ENCODE peak calls at places on chromosome 22, in ten cellular contexts. J is psoas muscle, Z is cardiac fibroblast, K is AG04450, U is OCI-LY7, S is HFF-Myc, L is lung, X is brain microvascular endothelial cell, F is AG10803, Y is right lobe of liver. Q is an unnamed sample.

GRCh38 chr22:29263791-29264216 is 4.0 kb downstream of the RHBDD3 start:
- DNase-seq in J (no peak), Z (no peak), K (no peak), U (no peak), S (no peak), L (no peak), X (no peak), F (no peak), Y (no peak), Q (no peak)

GRCh38 chr22:46104170-46104880 is 46.0 kb upstream of the PPARA start:
- DNase-seq in J (no peak), Z (no peak), K (no peak), U (no peak), S (no peak), L (no peak), X (no peak), F (no peak), Y (no peak), Q (no peak)

GRCh38 chr22:37086184-37086583 is 23.3 kb downstream of the TMPRSS6 start:
- DNase-seq in J (no peak), Z (no peak), K (no peak), U (no peak), S (no peak), L (no peak), X (no peak), F (no peak), Y (no peak), Q (no peak)

GRCh38 chr22:22942511-22943329 is 55.1 kb downstream of the IGLL5 start:
- DNase-seq in J (peak), Z (peak), K (no peak), U (peak), S (peak), L (peak), X (peak), F (peak), Y (peak), Q (no peak)

GRCh38 chr22:46139895-46140350 is 10.4 kb upstream of the PPARA start:
- DNase-seq in J (peak), Z (no peak), K (no peak), U (no peak), S (no peak), L (no peak), X (no peak), F (peak), Y (no peak), Q (no peak)

GRCh38 chr22:41517172-41518047 is 26.9 kb downstream of the POLR3H start:
- DNase-seq in J (peak), Z (peak), K (no peak), U (no peak), S (no peak), L (peak), X (peak), F (peak), Y (no peak), Q (no peak)

GRCh38 chr22:43867839-43868652 is 5.7 kb upstream of the SULT4A1 start:
- DNase-seq in J (peak), Z (peak), K (peak), U (peak), S (peak), L (no peak), X (peak), F (peak), Y (peak), Q (no peak)

GRCh38 chr22:36977401-36977861 is 41.8 kb downstream of the TST start:
- DNase-seq in J (peak), Z (peak), K (no peak), U (peak), S (no peak), L (peak), X (peak), F (peak), Y (peak), Q (no peak)

GRCh38 chr22:37052386-37053309 is 1.1 kb downstream of the KCTD17 start:
- DNase-seq in J (no peak), Z (no peak), K (no peak), U (no peak), S (no peak), L (no peak), X (no peak), F (no peak), Y (no peak), Q (no peak)

GRCh38 chr22:39556970-39557811 is 13.4 kb upstream of the CACNA1I start:
- DNase-seq in J (no peak), Z (peak), K (no peak), U (no peak), S (no peak), L (no peak), X (no peak), F (no peak), Y (no peak), Q (no peak)
- H3K4me3 ChIP-seq in J (peak), Z (no peak), K (no peak), U (no peak), S (no peak), L (no peak), X (no peak), F (no peak), Y (no peak), Q (no peak)

GRCh38 chr22:19853879-19854777 is 546 bp downstream of the GNB1L start:
- DNase-seq in J (no peak), Z (peak), K (no peak), U (peak), S (no peak), L (no peak), X (no peak), F (no peak), Y (peak), Q (no peak)

GRCh38 chr22:19853058-19853878 is 1.4 kb downstream of the GNB1L start:
- DNase-seq in J (no peak), Z (no peak), K (no peak), U (no peak), S (no peak), L (no peak), X (no peak), F (no peak), Y (peak), Q (no peak)

GRCh38 chr22:19857382-19857781 is 2.7 kb upstream of the GNB1L start:
- DNase-seq in J (no peak), Z (no peak), K (no peak), U (no peak), S (no peak), L (no peak), X (no peak), F (no peak), Y (no peak), Q (no peak)

GRCh38 chr22:19855504-19856409 is 1.1 kb upstream of the GNB1L start:
- DNase-seq in J (peak), Z (peak), K (no peak), U (peak), S (no peak), L (peak), X (no peak), F (peak), Y (peak), Q (no peak)

DNA sequence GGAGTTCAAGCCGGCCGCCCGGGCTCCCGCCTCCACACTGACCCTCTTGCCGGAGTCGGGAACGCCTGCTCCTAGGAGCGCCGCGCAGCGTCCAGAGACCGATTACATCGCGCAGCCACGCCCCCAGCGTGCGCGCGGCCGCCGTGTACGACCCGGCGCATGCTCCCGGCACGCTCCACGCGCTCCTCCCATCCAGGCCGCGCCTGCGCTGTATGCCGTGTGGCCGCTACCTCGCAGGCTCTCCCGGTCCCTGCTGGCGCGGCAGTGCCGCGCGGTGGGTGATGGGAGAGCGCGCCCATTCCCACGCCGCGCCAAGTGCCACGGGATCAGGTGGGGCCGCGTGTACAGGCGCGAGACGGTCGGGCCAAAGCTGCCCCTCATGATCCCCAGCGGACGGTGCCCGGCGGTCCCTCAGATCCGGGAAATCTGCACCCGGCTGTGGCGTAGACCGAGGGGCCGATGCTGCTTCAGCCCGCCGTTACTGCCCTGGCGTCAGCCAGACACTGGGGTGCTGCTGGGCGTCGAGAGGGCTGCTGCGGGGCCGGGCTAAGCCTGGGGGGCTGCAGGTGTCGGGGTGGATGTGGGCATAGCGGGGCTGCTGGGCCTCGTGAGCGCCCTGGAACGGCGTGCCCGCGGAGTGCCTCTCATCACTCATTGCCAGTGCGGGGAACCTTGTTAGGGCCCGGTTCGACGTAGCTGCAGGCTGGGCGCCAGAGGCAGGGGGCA is at the start of the genes GNB1L and RTL10:
- DNase-seq in J (peak), Z (peak), K (peak), U (peak), S (peak), L (peak), X (peak), F (peak), Y (peak), Q (peak)
- TF ChIP-seq CTCF in J (no peak), Z (no peak), K (peak), U (peak), S (no peak), L (no peak), X (no peak), F (no peak), Y (peak), Q (peak)

GRCh38 chr22:50200333-50201190 is at the start of gene SELENOO:
- DNase-seq in J (peak), Z (peak), K (peak), U (peak), S (peak), L (peak), X (peak), F (peak), Y (peak), Q (peak)

GRCh38 chr22:50198624-50199017 is 2.2 kb upstream of the SELENOO start:
- DNase-seq in J (no peak), Z (no peak), K (no peak), U (no peak), S (no peak), L (no peak), X (no peak), F (no peak), Y (no peak), Q (no peak)

GRCh38 chr22:50199836-50200332 is 927 bp upstream of the SELENOO start:
- DNase-seq in J (no peak), Z (no peak), K (no peak), U (peak), S (no peak), L (no peak), X (no peak), F (no peak), Y (no peak), Q (no peak)

GRCh38 chr22:50197856-50198623 is 2.8 kb upstream of the SELENOO start:
- DNase-seq in J (no peak), Z (no peak), K (no peak), U (no peak), S (no peak), L (no peak), X (no peak), F (no peak), Y (no peak), Q (no peak)

DNA sequence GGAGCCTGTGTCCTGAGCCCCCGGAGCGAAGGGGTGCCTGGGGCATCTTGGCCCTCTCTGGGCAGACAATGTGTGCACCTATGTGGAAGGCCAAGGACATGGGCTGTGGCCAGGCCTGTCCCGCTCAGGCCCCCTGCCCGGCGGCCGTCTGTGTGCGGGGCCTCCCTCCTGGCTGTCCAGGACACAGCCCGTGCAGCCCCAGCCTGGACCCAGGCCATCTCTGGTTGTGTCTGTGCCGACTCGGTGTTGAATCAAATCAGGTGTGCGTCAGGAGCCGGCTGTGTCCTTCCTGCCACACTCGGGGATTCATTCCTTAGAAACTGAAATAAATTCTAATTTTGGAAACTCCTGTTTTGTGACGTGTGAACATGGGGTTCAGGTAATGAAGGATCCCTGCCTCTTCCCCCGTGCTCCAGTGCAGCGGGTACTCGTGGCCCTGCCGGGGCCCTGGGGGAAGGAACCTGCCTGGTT is 1.5 kb upstream of the SELENOO start:
- DNase-seq in J (no peak), Z (no peak), K (no peak), U (no peak), S (no peak), L (no peak), X (no peak), F (no peak), Y (no peak), Q (no peak)
- H3K4me3 ChIP-seq in J (peak), Z (no peak), K (no peak), U (no peak), S (no peak), L (no peak), X (no peak), F (no peak), Y (no peak), Q (no peak)

DNA sequence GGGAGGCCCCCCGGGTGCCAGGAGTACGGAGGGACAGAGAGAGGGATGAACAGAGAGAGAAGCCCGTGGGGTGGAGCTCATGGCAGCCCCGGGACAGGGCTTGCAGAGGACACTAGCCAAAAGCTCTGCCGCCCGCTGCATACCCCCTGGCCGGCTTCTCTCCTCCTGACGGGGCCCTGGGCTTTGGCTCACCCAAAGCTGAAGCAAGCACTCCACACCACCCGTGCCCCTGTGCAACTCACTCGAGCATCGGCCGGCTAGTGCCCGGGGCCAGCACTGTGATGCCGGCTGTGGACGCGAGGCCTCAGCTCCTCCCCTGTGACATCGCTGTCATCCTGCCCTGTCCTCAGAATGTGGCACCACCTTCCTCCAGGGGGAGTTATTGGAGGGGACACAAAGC is 429.6 kb downstream of the BRD1 start:
- DNase-seq in J (no peak), Z (no peak), K (no peak), U (no peak), S (no peak), L (peak), X (no peak), F (no peak), Y (no peak), Q (no peak)
- TF ChIP-seq CTCF in J (no peak), Z (no peak), K (no peak), U (no peak), S (no peak), L (no peak), X (no peak), F (no peak), Y (no peak), Q (no peak)

GRCh38 chr22:35894464-35894878 is 134.2 kb downstream of the RBFOX2 start:
- DNase-seq in J (no peak), Z (peak), K (no peak), U (peak), S (no peak), L (no peak), X (no peak), F (no peak), Y (no peak), Q (no peak)
- H3K4me3 ChIP-seq in J (peak), Z (peak), K (no peak), U (peak), S (no peak), L (no peak), X (no peak), F (peak), Y (no peak), Q (peak)

DNA sequence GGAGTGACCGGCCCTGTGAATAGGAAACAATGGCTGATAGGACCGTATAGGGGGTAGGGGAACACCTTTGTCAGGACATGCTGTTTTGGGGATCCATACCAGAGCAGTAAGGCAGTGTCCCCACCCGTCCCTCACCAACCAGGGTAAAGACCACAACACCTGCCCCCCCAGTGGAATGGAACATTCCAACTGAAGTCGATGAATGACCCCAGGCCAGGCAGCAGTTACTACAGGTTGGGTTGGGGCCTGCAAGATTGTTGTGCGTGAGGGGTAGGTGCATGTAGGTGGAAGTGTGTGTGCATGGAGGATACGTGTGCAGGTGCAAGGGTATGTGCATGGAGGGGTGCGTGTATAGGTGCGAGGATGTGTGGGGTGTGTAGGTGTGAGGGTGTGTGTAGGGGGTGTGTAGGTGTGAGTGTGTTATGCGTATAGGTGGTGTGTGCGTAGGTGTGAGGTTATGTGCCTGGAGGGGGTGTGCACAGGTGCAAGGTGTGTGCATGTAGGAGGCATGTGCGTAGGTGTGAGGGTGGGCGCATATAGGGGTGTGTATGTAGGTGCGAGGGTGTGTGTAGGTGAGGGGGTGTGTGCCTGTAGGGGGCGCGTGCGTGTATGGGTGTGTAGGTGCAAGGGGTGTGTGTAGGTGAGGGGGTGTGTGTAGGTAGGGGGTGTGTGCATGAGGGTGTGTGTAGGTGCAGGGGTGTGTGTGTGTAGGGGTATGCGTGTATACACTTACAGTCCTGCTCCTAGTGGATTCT is 32.9 kb downstream of the PISD start:
- DNase-seq in J (no peak), Z (no peak), K (no peak), U (no peak), S (no peak), L (no peak), X (no peak), F (no peak), Y (no peak), Q (no peak)
- TF ChIP-seq CTCF in J (no peak), Z (no peak), K (no peak), U (peak), S (peak), L (no peak), X (no peak), F (no peak), Y (no peak), Q (no peak)

DNA sequence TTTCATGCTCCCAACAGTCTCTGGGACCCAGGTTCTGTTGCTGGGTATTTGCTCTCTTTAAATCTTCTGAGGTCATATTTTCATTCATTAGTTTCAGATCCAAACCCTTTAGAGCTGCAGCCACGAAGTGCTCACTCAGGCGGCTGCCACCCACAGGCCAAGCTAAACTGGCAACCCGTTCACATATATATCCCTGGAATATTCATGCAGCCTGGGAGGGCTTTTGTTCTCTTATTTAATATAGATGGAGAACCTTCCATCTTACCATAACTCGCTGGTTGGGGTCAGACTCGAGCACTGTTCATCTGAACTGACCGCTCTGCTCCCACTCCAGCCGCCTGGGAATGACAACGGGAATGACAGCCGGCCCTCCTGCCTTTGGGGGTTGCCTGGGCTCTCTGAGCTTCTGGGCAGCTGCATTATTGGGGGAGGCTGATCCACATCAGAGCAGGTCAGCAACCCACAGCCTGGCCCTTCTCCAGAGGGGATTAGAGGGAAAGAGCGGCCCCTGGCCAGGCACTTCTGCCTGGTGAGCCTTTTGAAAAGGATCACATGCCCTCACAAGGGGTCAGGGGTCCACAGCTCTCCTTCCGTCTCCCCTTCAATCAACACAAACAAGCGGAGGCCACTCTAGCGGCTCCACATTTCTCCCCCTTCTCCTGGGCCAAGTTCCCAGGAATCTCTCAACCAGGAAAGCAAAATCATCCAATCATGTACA is 11.9 kb downstream of the TMEM184B start:
- DNase-seq in J (no peak), Z (peak), K (no peak), U (peak), S (no peak), L (no peak), X (no peak), F (no peak), Y (no peak), Q (no peak)
- H3K4me3 ChIP-seq in J (no peak), Z (no peak), K (peak), U (peak), S (no peak), L (no peak), X (no peak), F (peak), Y (no peak), Q (no peak)

DNA sequence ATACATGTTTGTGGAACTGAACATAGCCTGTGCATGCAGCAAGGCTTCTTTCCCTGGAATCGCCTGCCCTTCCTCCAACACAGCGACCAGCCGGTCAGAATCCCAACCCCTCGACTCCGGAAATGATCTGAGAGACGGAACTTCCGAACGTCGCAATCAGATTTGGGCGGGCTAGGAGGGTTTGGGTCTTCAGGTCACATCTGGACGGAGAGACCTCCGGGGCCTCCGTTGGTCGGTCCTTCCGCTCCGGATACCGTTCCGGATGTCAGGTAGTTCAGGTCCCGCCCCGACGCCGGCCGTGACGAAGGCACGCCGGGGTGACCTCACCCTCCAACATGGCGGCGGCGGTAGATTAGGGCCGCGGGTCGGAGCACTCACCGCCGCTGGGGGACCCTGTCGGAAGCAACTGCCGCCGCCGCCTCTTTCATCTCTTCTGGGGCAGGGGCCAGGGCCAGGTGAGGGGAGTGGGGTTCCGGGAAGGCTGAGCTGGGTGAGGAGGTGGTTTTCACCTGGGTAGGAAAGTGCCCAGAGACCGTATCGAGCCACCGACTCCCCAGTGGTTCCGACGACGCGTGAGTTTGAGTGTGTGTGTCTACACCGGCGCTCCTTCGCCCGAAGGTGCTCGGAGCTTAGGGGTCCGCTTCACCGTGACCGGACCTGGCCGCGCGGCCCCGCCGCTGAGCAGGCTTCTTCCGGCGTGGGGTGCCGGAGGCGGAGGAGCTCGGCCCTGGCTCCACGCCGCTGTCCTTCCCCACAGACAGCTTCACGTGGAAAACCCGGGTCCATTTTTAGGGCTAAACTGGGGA is at the start of gene BCL2L13:
- DNase-seq in J (peak), Z (peak), K (peak), U (peak), S (peak), L (peak), X (peak), F (peak), Y (peak), Q (no peak)
- TF ChIP-seq CTCF in J (no peak), Z (no peak), K (no peak), U (no peak), S (no peak), L (no peak), X (peak), F (no peak), Y (no peak), Q (no peak)

GRCh38 chr22:49052560-49052959 is 775.1 kb downstream of the BRD1 start:
- DNase-seq in J (no peak), Z (no peak), K (no peak), U (no peak), S (no peak), L (no peak), X (no peak), F (no peak), Y (no peak), Q (no peak)
- H3K4me3 ChIP-seq in J (peak), Z (no peak), K (no peak), U (no peak), S (no peak), L (no peak), X (no peak), F (no peak), Y (no peak), Q (no peak)

Q was measured in AG09309.